ENCODE peak calls at places on chromosomes 13 and 19, in four cellular contexts. One of them, this sample, is unnamed.

GRCh38 chr19:8355631-8356402 is 8.1 kb upstream of the ANGPTL4 start:
- DNase-seq in H1: no peak
- DNase-seq in mesendoderm: no peak
- DNase-seq in IMR-90: peak
- DNase-seq in this sample: no peak

GRCh38 chr19:18173572-18174294 is at the start of gene IFI30:
- DNase-seq in IMR-90: no peak
- DNase-seq in H1: peak
- DNase-seq in mesendoderm: peak
- DNase-seq in this sample: peak

GRCh38 chr13:110116072-110116487 is 190.9 kb downstream of the COL4A1 start:
- DNase-seq in H1: peak
- DNase-seq in mesendoderm: peak
- DNase-seq in IMR-90: peak
- DNase-seq in this sample: peak

GRCh38 chr13:44365008-44365407 is 8.6 kb upstream of the SERP2 start:
- DNase-seq in IMR-90: peak
- DNase-seq in mesendoderm: peak
- DNase-seq in H1: no peak
- DNase-seq in this sample: no peak

GRCh38 chr13:106566682-106567420 is 1.1 kb downstream of the ARGLU1 start:
- DNase-seq in H1: no peak
- DNase-seq in mesendoderm: peak
- DNase-seq in IMR-90: peak
- DNase-seq in this sample: peak

GRCh38 chr19:35806597-35806996 is 6.0 kb downstream of the PRODH2 start:
- DNase-seq in H1: no peak
- DNase-seq in IMR-90: no peak
- DNase-seq in mesendoderm: no peak
- DNase-seq in this sample: no peak

GRCh38 chr13:26759156-26759906 is 1.3 kb downstream of the GPR12 start:
- DNase-seq in H1: no peak
- DNase-seq in IMR-90: no peak
- DNase-seq in mesendoderm: no peak
- DNase-seq in this sample: no peak

GRCh38 chr13:48954086-48954485 is 21.6 kb upstream of the FNDC3A start:
- DNase-seq in mesendoderm: no peak
- DNase-seq in H1: no peak
- DNase-seq in IMR-90: peak
- DNase-seq in this sample: no peak

GRCh38 chr19:27843861-27844260 is 1369.1 kb downstream of the UQCRFS1 start:
- DNase-seq in IMR-90: no peak
- DNase-seq in mesendoderm: no peak
- DNase-seq in H1: no peak
- DNase-seq in this sample: no peak

GRCh38 chr19:48639483-48640375 is 2.5 kb upstream of the DBP start:
- DNase-seq in IMR-90: no peak
- DNase-seq in mesendoderm: no peak
- DNase-seq in H1: no peak
- DNase-seq in this sample: no peak

GRCh38 chr13:99018418-99019180 is 40.7 kb upstream of the DOCK9 start:
- DNase-seq in IMR-90: peak
- DNase-seq in mesendoderm: no peak
- DNase-seq in H1: no peak
- DNase-seq in this sample: no peak

GRCh38 chr19:42529248-42529764 is 1.0 kb upstream of the CEACAM1 start:
- DNase-seq in H1: peak
- DNase-seq in mesendoderm: peak
- DNase-seq in IMR-90: peak
- DNase-seq in this sample: peak

GRCh38 chr13:70630247-70630646 is 522.0 kb upstream of the KLHL1 start:
- DNase-seq in IMR-90: no peak
- DNase-seq in mesendoderm: peak
- DNase-seq in H1: no peak
- DNase-seq in this sample: peak

GRCh38 chr19:17332360-17332676 is 2.3 kb downstream of the ANO8 start:
- DNase-seq in H1: no peak
- DNase-seq in mesendoderm: no peak
- DNase-seq in IMR-90: no peak
- DNase-seq in this sample: no peak

GRCh38 chr19:3987619-3988371 is 2.5 kb upstream of the EEF2 start:
- DNase-seq in mesendoderm: peak
- DNase-seq in IMR-90: peak
- DNase-seq in H1: peak
- DNase-seq in this sample: peak

GRCh38 chr13:51942189-51942588 is 69.1 kb downstream of the ATP7B start:
- DNase-seq in IMR-90: no peak
- DNase-seq in mesendoderm: no peak
- DNase-seq in H1: no peak
- DNase-seq in this sample: no peak

GRCh38 chr19:4279530-4280422 is 710 bp downstream of the SHD start:
- DNase-seq in mesendoderm: no peak
- DNase-seq in H1: peak
- DNase-seq in IMR-90: no peak
- DNase-seq in this sample: no peak

GRCh38 chr19:4095488-4095844 is 28.5 kb downstream of the MAP2K2 start:
- DNase-seq in IMR-90: no peak
- DNase-seq in mesendoderm: no peak
- DNase-seq in H1: no peak
- DNase-seq in this sample: no peak

GRCh38 chr13:113337976-113338375 is 26.0 kb downstream of the GRTP1 start:
- DNase-seq in H1: no peak
- DNase-seq in mesendoderm: no peak
- DNase-seq in IMR-90: no peak
- DNase-seq in this sample: no peak

GRCh38 chr19:29269641-29270040 is 56.7 kb upstream of the UQCRFS1 start:
- DNase-seq in IMR-90: no peak
- DNase-seq in mesendoderm: no peak
- DNase-seq in H1: no peak
- DNase-seq in this sample: peak

GRCh38 chr13:109383683-109384082 is 402.7 kb downstream of the IRS2 start:
- DNase-seq in IMR-90: peak
- DNase-seq in mesendoderm: peak
- DNase-seq in H1: no peak
- DNase-seq in this sample: no peak

GRCh38 chr19:7554565-7554964 is 19.0 kb downstream of the PNPLA6 start:
- DNase-seq in H1: no peak
- DNase-seq in mesendoderm: no peak
- DNase-seq in IMR-90: no peak
- DNase-seq in this sample: peak

GRCh38 chr19:33438987-33439781 is 65.7 kb downstream of the CEBPG start:
- DNase-seq in H1: no peak
- DNase-seq in mesendoderm: no peak
- DNase-seq in IMR-90: no peak
- DNase-seq in this sample: no peak

GRCh38 chr19:13842294-13843103 is 34.4 kb upstream of the NANOS3 start:
- DNase-seq in mesendoderm: peak
- DNase-seq in H1: no peak
- DNase-seq in IMR-90: peak
- DNase-seq in this sample: peak

GRCh38 chr19:46746281-46746965 is at the start of gene STRN4:
- DNase-seq in mesendoderm: peak
- DNase-seq in IMR-90: no peak
- DNase-seq in H1: peak
- DNase-seq in this sample: no peak

GRCh38 chr19:18321729-18322091 is 1.2 kb downstream of the LSM4 start:
- DNase-seq in IMR-90: peak
- DNase-seq in H1: no peak
- DNase-seq in mesendoderm: no peak
- DNase-seq in this sample: no peak

GRCh38 chr13:51518847-51519246 is 65.4 kb upstream of the WDFY2 start:
- DNase-seq in mesendoderm: peak
- DNase-seq in H1: no peak
- DNase-seq in IMR-90: peak
- DNase-seq in this sample: no peak

GRCh38 chr19:3094638-3095374 is 644 bp downstream of the GNA11 start:
- DNase-seq in H1: no peak
- DNase-seq in IMR-90: peak
- DNase-seq in mesendoderm: no peak
- DNase-seq in this sample: no peak

GRCh38 chr19:19146000-19146608 is 7.8 kb upstream of the TMEM161A start:
- DNase-seq in IMR-90: peak
- DNase-seq in mesendoderm: peak
- DNase-seq in H1: peak
- DNase-seq in this sample: peak

GRCh38 chr13:74773263-74773662 is 639.1 kb upstream of the KLF12 start:
- DNase-seq in H1: no peak
- DNase-seq in mesendoderm: no peak
- DNase-seq in IMR-90: no peak
- DNase-seq in this sample: no peak

GRCh38 chr19:37333457-37333856 is 37.4 kb upstream of the ZNF527 start:
- DNase-seq in IMR-90: no peak
- DNase-seq in H1: no peak
- DNase-seq in mesendoderm: peak
- DNase-seq in this sample: no peak

GRCh38 chr19:48415395-48415794 is 21.9 kb downstream of the GRIN2D start:
- DNase-seq in mesendoderm: peak
- DNase-seq in IMR-90: peak
- DNase-seq in H1: peak
- DNase-seq in this sample: peak

GRCh38 chr13:43751624-43752023 is 35.1 kb downstream of the ENOX1 start:
- DNase-seq in mesendoderm: no peak
- DNase-seq in H1: no peak
- DNase-seq in IMR-90: peak
- DNase-seq in this sample: no peak

GRCh38 chr19:3453840-3454239 is 26.5 kb downstream of the SMIM24 start:
- DNase-seq in mesendoderm: no peak
- DNase-seq in H1: no peak
- DNase-seq in IMR-90: no peak
- DNase-seq in this sample: no peak

GRCh38 chr19:4083677-4084546 is 17.2 kb upstream of the ZBTB7A start:
- DNase-seq in IMR-90: no peak
- DNase-seq in mesendoderm: peak
- DNase-seq in H1: no peak
- DNase-seq in this sample: peak

GRCh38 chr13:51623473-51623872 is 39.2 kb downstream of the WDFY2 start:
- DNase-seq in mesendoderm: no peak
- DNase-seq in IMR-90: no peak
- DNase-seq in H1: no peak
- DNase-seq in this sample: no peak

DNA sequence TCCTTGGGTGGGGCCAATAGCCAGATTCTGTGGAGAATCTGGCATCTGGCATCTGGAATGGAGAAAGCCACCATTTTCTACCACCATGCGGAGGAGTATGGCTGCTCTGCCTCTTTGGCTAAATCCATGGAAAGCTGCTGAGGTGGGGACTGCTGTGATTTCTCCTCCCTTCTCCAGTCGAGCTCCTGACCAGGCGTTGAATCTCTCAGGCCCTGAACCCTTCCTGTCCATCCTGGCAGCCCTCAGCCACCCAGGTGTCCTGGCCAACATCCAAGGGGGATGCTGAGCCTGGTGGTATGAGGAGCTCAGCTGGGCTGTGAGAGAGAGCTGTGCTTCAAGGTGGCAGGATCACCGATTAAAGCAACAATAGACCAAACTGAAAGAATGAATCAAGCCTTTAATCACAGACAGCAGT is 17.4 kb upstream of the SIGLEC6 start:
- DNase-seq in mesendoderm: no peak
- DNase-seq in H1: no peak
- DNase-seq in IMR-90: no peak
- DNase-seq in this sample: no peak
- H3K56ac ChIP-seq in mesendoderm: no peak
- H3K56ac ChIP-seq in H1: no peak
- H3K56ac ChIP-seq in IMR-90: no peak
- H3K56ac ChIP-seq in this sample: no peak

DNA sequence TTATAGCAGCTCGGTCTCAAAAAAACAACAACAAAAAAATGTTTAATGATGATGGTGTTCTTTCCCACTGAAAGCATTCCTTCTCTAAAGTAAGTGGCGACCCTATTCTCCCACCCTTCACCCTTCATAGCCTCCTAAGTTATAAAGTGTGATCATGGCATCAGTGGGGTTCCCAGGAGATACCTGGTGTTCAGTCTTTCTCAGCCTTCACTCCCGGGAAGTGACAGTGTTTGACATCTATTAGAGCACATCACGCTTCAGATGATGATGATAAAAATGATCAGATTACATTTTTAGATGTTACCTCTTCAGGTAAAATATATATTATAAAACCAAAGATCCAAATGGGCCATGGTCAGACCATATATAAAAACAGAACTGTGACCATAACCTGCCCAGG is 51.0 kb downstream of the TGDS start:
- DNase-seq in H1: no peak
- DNase-seq in IMR-90: no peak
- DNase-seq in mesendoderm: no peak
- DNase-seq in this sample: no peak
- H3K56ac ChIP-seq in H1: no peak
- H3K56ac ChIP-seq in IMR-90: no peak
- H3K56ac ChIP-seq in mesendoderm: no peak
- H3K56ac ChIP-seq in this sample: no peak

GRCh38 chr19:16263115-16263839 is 61.3 kb upstream of the KLF2 start:
- DNase-seq in IMR-90: no peak
- DNase-seq in mesendoderm: no peak
- DNase-seq in H1: no peak
- DNase-seq in this sample: no peak
- H3K56ac ChIP-seq in IMR-90: no peak
- H3K56ac ChIP-seq in mesendoderm: no peak
- H3K56ac ChIP-seq in H1: no peak
- H3K56ac ChIP-seq in this sample: no peak

DNA sequence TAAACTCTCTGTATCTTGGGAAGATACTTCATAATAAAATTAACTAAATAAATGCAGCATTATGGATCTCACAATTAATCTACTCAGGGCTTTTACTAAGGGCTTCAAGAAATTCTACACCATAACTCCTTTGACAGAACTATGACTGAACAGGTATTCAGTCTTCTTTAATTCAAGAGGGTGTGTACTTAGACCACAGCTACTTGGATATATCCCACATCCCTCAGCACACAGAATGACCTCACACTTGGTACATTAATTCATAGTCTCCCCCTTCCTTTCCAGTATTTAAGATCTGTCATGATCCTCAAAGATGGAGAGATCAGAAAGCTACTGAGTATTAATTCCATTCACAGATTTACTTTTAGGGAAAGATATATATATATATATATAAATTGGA is 11.6 kb downstream of the DIAPH3 start:
- DNase-seq in mesendoderm: no peak
- DNase-seq in IMR-90: peak
- DNase-seq in H1: no peak
- DNase-seq in this sample: no peak
- H3K56ac ChIP-seq in mesendoderm: no peak
- H3K56ac ChIP-seq in IMR-90: no peak
- H3K56ac ChIP-seq in H1: no peak
- H3K56ac ChIP-seq in this sample: no peak

GRCh38 chr19:23777216-23777615 is 18.5 kb upstream of the ZNF681 start:
- DNase-seq in mesendoderm: no peak
- DNase-seq in IMR-90: no peak
- DNase-seq in H1: no peak
- DNase-seq in this sample: no peak
- H3K56ac ChIP-seq in mesendoderm: no peak
- H3K56ac ChIP-seq in IMR-90: no peak
- H3K56ac ChIP-seq in H1: no peak
- H3K56ac ChIP-seq in this sample: no peak

This sample was measured in H9.